ENCODE peak calls at places on chromosomes 11 and 22, in six cellular contexts. S is H1; L is endodermal cell; W is tibial nerve; J is CD4-positive, CD25-positive, alpha-beta regulatory T cell; K is heart left ventricle. O is an unnamed sample. For H3K9me3, the result is how much of the 10 kb centered on the place peaks cover.

GRCh38 chr11:11567862-11568650 is 53.7 kb downstream of the GALNT18 start:
- DNase-seq in W (no peak), K (no peak), L (no peak), J (no peak), S (no peak), O (no peak)

GRCh38 chr22:37260396-37260795 is 16.3 kb upstream of the RAC2 start:
- DNase-seq in S (no peak), J (no peak), L (peak), W (no peak), K (no peak), O (no peak)

GRCh38 chr22:26017932-26018331 is 151.3 kb upstream of the SEZ6L start:
- DNase-seq in K (no peak), W (no peak), S (no peak), J (no peak), L (no peak), O (no peak)

GRCh38 chr11:76443254-76443935 is 1.4 kb upstream of the EMSY start:
- DNase-seq in K (no peak), S (no peak), W (no peak), J (no peak), L (no peak), O (no peak)

GRCh38 chr22:48321986-48322545 is 1505.6 kb downstream of the BRD1 start:
- DNase-seq in J (no peak), W (no peak), L (no peak), K (peak), S (no peak), O (no peak)

GRCh38 chr11:44623716-44624491 is 58.4 kb downstream of the CD82 start:
- DNase-seq in W (no peak), L (peak), J (no peak), S (peak), K (no peak), O (peak)

GRCh38 chr11:62716816-62717215 is 9.3 kb downstream of the GNG3 start:
- DNase-seq in W (no peak), K (no peak), S (no peak), L (no peak), J (no peak), O (no peak)

GRCh38 chr22:19715286-19715939 is 1.1 kb downstream of the SEPTIN5 start:
- DNase-seq in W (no peak), J (no peak), L (no peak), K (peak), S (no peak), O (no peak)

GRCh38 chr11:115980747-115981475 is 476.7 kb upstream of the CADM1 start:
- DNase-seq in K (no peak), W (no peak), L (no peak), S (no peak), J (no peak), O (no peak)

GRCh38 chr11:73322111-73322985 is 14.3 kb downstream of the ARHGEF17 start:
- DNase-seq in W (no peak), J (no peak), S (no peak), L (no peak), K (no peak), O (no peak)

GRCh38 chr22:41907436-41908401 is 7.2 kb downstream of the SHISA8 start:
- DNase-seq in S (no peak), L (peak), K (no peak), W (no peak), J (no peak), O (no peak)

GRCh38 chr11:103906291-103906850 is 130.1 kb upstream of the DDI1 start:
- DNase-seq in W (no peak), J (no peak), L (no peak), S (no peak), K (no peak), O (no peak)

GRCh38 chr11:78230161-78230877 is 41.6 kb downstream of the USP35 start:
- DNase-seq in K (no peak), J (no peak), L (no peak), S (peak), W (no peak), O (no peak)

GRCh38 chr11:108233277-108233945 is 10.5 kb downstream of the ATM start:
- DNase-seq in L (no peak), S (no peak), K (no peak), J (no peak), W (no peak), O (no peak)

GRCh38 chr11:37451903-37452302 is 853.9 kb upstream of the RAG2 start:
- DNase-seq in J (no peak), S (no peak), W (no peak), L (no peak), K (no peak), O (no peak)

GRCh38 chr11:130161441-130161840 is 1.9 kb downstream of the ST14 start:
- DNase-seq in S (no peak), W (no peak), J (no peak), L (no peak), K (no peak), O (no peak)

GRCh38 chr22:49690454-49690853 is 137.2 kb downstream of the BRD1 start:
- DNase-seq in L (peak), J (no peak), K (no peak), W (no peak), S (no peak), O (no peak)

GRCh38 chr11:36009469-36009868 is 65.6 kb downstream of the LDLRAD3 start:
- DNase-seq in W (no peak), L (no peak), K (no peak), S (no peak), J (no peak), O (no peak)

GRCh38 chr11:75259711-75260110 is 19.1 kb downstream of the TPBGL start:
- DNase-seq in W (no peak), L (peak), K (no peak), S (no peak), J (no peak), O (no peak)

GRCh38 chr11:19777342-19778102 is 64.9 kb downstream of the NAV2 start:
- DNase-seq in K (no peak), W (no peak), S (no peak), L (peak), J (no peak), O (no peak)

GRCh38 chr11:122850076-122850631 is 11.9 kb downstream of the CRTAM start:
- DNase-seq in L (peak), W (no peak), J (no peak), S (no peak), K (no peak), O (no peak)

GRCh38 chr11:99260696-99261095 is 239.9 kb downstream of the CNTN5 start:
- DNase-seq in J (no peak), K (no peak), W (no peak), L (no peak), S (no peak), O (no peak)

GRCh38 chr22:46017166-46017565 is 40.2 kb upstream of the WNT7B start:
- DNase-seq in S (no peak), K (no peak), L (no peak), J (no peak), W (no peak), O (no peak)

GRCh38 chr22:36182871-36183270 is 18.7 kb downstream of the APOL4 start:
- DNase-seq in K (no peak), W (no peak), S (no peak), J (no peak), L (peak), O (no peak)

GRCh38 chr11:130223291-130223971 is 63.8 kb downstream of the ST14 start:
- DNase-seq in J (no peak), S (peak), K (no peak), W (no peak), L (no peak), O (no peak)

GRCh38 chr11:128328955-128329551 is 258.3 kb downstream of the ETS1 start:
- DNase-seq in S (no peak), J (peak), K (no peak), L (no peak), W (no peak), O (no peak)

GRCh38 chr11:67266424-67267187 is at the start of gene GRK2:
- DNase-seq in S (no peak), J (peak), W (no peak), K (peak), L (peak), O (no peak)

GRCh38 chr11:133928628-133929059 is 28.1 kb downstream of the IGSF9B start:
- DNase-seq in W (no peak), J (peak), L (peak), S (no peak), K (no peak), O (no peak)

GRCh38 chr11:36231300-36231699 is 57.9 kb downstream of the COMMD9 start:
- DNase-seq in J (no peak), S (no peak), K (no peak), W (no peak), L (no peak), O (no peak)

GRCh38 chr11:64121637-64122410 is 44.1 kb downstream of the MACROD1 start:
- DNase-seq in J (no peak), W (no peak), L (peak), K (no peak), S (no peak), O (no peak)

GRCh38 chr11:30128269-30128932 is 102.4 kb upstream of the FSHB start:
- DNase-seq in K (no peak), W (no peak), L (peak), J (no peak), S (no peak), O (no peak)

GRCh38 chr11:46119352-46120216 is 1.7 kb downstream of the PHF21A start:
- DNase-seq in S (no peak), W (peak), K (peak), J (peak), L (peak), O (no peak)
- H3K9me3 ChIP-seq in S (under half), W (under half), K (under half), J (under half), L (under half), O (under half)

DNA sequence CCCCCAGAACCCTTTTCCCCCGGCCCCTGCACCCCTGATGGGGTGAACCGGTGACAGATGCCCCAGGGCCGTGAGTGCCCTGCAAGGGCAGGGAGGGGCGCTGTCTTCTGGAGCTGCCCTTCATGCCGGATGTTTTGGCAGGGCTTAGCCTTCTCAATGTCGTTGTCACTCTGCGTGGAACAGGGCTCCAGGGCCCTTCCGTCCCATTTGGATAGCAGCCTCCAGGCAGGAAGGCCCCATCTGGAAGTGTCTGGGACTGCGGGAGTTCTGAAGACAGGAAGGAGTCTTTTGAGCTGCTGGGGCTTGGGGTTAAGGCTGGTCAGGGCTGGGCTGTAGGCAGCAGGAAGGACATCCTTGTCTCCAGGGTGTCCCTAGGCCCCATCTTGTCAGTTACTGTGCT is 4.6 kb downstream of the FRMD8 start:
- DNase-seq in W (no peak), S (no peak), J (no peak), K (no peak), L (peak), O (no peak)
- H3K27ac ChIP-seq in W (peak), S (no peak), J (no peak), K (peak), L (peak), O (peak)

DNA sequence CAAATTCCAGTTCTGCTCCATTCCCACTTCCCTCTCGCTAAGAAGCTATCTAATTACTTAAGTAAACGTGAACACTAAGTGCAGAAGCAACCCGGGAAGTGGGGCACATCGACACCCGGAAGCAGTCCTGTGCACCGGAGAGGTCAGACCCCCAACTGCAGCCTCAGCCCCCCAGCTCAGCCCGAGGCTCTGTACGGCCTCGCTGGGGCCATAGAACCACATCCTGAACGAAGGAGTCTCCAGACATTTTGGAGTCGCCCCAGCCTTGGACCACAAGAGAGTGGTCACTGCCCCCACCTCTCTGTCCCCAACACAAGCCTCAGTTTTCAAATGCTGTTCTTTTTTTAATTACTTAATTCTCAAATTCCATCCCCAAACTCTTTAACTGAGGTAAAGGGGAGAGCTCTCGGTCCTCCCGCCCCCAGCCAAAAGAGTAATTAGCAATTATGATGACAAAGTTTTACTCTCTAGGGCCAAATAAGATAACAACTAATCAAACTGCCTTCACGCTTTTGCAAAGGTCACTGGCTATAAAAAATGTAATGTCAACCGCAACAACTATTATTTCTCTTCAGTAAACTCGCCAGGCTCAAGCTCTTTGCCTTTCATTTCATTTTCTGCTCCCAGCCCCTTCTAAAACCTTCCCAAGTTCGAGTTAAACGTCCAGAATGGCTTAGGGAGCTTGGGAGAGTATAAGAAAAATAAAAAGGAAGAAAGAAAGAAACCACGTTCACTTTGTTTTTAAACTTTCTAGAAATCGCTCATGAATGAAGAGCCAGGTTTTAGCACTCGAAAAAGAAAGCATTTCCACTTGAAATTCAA is 2.2 kb downstream of the PAX6 start:
- DNase-seq in W (no peak), J (no peak), S (peak), K (no peak), L (peak), O (no peak)
- H3K9me3 ChIP-seq in W (under half), J (under half), S (under half), K (under half), L (under half), O (under half)

GRCh38 chr22:29663230-29663826 is 56.5 kb upstream of the CABP7 start:
- DNase-seq in W (no peak), L (no peak), K (no peak), J (no peak), S (no peak), O (no peak)

GRCh38 chr22:29661355-29661754 is 57.9 kb downstream of the NF2 start:
- DNase-seq in S (no peak), K (no peak), J (no peak), W (no peak), L (no peak), O (no peak)

GRCh38 chr22:29658171-29658570 is 54.7 kb downstream of the NF2 start:
- DNase-seq in K (no peak), S (no peak), W (no peak), J (no peak), L (no peak), O (no peak)

GRCh38 chr22:29664731-29665130 is 55.1 kb upstream of the CABP7 start:
- DNase-seq in S (no peak), W (no peak), J (no peak), K (no peak), L (no peak), O (no peak)

GRCh38 chr22:29660021-29660420 is 56.6 kb downstream of the NF2 start:
- DNase-seq in S (no peak), J (no peak), L (no peak), W (no peak), K (no peak), O (no peak)
- H3K27ac ChIP-seq in S (no peak), J (no peak), L (no peak), W (no peak), K (no peak), O (no peak)

DNA sequence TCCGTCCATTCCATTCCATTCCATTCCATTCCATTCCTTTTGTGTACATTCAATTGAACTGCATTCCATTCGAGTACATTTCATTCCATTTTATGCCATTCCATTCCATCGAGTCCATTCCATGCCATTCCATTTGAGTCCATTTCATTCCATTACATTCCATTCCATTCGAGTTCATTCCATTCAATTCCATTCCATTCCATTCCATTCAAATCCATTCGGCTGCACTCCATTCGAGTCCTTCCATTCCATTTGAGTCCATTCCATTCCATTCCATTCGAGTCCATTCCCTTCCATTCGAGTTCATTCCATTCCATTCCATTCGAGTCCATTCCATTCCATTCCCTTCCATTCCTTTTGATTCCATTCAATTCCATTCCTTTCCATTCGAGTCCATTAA is 4800.6 kb upstream of the OR11H1 start:
- DNase-seq in W (no peak), L (no peak), J (no peak), S (no peak), K (no peak), O (no peak)
- H3K9me3 ChIP-seq in W (under half), L (half or more), J (half or more), S (half or more), K (under half), O (under half)

DNA sequence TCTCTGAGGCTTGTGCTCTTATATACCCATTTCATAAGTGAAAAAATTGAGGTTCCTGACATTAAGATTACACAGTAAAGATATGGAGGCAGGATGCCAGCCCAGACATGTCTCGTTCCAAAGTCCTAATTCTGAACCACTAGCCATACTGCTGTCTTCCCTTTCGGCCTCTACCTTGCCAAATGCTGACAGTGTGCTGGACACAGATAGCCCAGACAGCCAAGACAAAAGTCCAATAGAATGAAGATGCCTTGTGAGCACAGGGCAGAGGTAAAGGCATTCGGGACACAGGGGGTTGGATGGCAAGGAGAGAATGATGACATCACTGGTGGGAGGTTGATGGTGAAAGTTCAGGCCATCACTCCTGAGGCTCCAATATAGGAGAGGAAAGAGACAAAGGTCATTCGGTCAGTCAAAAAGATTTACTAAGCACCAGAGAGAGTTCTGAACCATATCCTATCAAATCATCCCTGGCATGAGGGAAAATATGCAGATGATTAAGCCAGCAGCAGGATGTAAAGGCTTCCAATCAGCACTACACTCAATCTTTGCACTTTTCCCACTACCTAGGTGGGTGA is 174.0 kb upstream of the MTMR2 start:
- DNase-seq in W (no peak), S (no peak), L (no peak), K (no peak), J (no peak), O (no peak)
- H3K27ac ChIP-seq in W (peak), S (no peak), L (no peak), K (peak), J (no peak), O (peak)

GRCh38 chr22:33227791-33228190 is 169.6 kb upstream of the SYN3 start:
- DNase-seq in W (no peak), J (no peak), L (no peak), K (no peak), S (no peak), O (no peak)
- H3K9me3 ChIP-seq in W (under half), J (under half), L (half or more), K (under half), S (under half), O (under half)

GRCh38 chr11:121650520-121651266 is 197.9 kb upstream of the SORL1-AS1 start:
- DNase-seq in S (no peak), W (no peak), K (no peak), L (no peak), J (peak), O (no peak)
- H3K27ac ChIP-seq in S (no peak), W (no peak), K (no peak), L (no peak), J (peak), O (no peak)

O was measured in thoracic aorta.